ENCODE peak calls at places on chromosome 3, in nine cellular contexts. One of them, this sample, is unnamed.

GRCh38 chr3:102024270-102024904 is 175.1 kb downstream of the NFKBIZ start:
- DNase-seq in tibial artery: no peak
- DNase-seq in ovary: no peak
- DNase-seq in pancreas: no peak
- DNase-seq in HFF-Myc: no peak
- DNase-seq in suprapubic skin: no peak
- DNase-seq in colonic mucosa: no peak
- DNase-seq in progenitor cell of endocrine pancreas: no peak
- DNase-seq in cardiac fibroblast: no peak
- DNase-seq in this sample: no peak

GRCh38 chr3:134974621-134975020 is 179.6 kb downstream of the EPHB1 start:
- DNase-seq in pancreas: no peak
- DNase-seq in ovary: no peak
- DNase-seq in suprapubic skin: no peak
- DNase-seq in progenitor cell of endocrine pancreas: no peak
- DNase-seq in tibial artery: no peak
- DNase-seq in colonic mucosa: no peak
- DNase-seq in cardiac fibroblast: no peak
- DNase-seq in HFF-Myc: no peak
- DNase-seq in this sample: no peak

GRCh38 chr3:158167737-158168469 is 58.0 kb downstream of the RSRC1 start:
- DNase-seq in pancreas: no peak
- DNase-seq in tibial artery: no peak
- DNase-seq in HFF-Myc: peak
- DNase-seq in ovary: no peak
- DNase-seq in cardiac fibroblast: peak
- DNase-seq in progenitor cell of endocrine pancreas: no peak
- DNase-seq in colonic mucosa: no peak
- DNase-seq in suprapubic skin: no peak
- DNase-seq in this sample: no peak

GRCh38 chr3:64207289-64208086 is 17.8 kb downstream of the PRICKLE2 start:
- DNase-seq in HFF-Myc: no peak
- DNase-seq in colonic mucosa: no peak
- DNase-seq in cardiac fibroblast: peak
- DNase-seq in tibial artery: no peak
- DNase-seq in progenitor cell of endocrine pancreas: no peak
- DNase-seq in suprapubic skin: no peak
- DNase-seq in ovary: no peak
- DNase-seq in pancreas: no peak
- DNase-seq in this sample: no peak

GRCh38 chr3:69602112-69602511 is 137.2 kb upstream of the MITF start:
- DNase-seq in pancreas: no peak
- DNase-seq in suprapubic skin: no peak
- DNase-seq in colonic mucosa: no peak
- DNase-seq in HFF-Myc: no peak
- DNase-seq in tibial artery: no peak
- DNase-seq in ovary: no peak
- DNase-seq in progenitor cell of endocrine pancreas: no peak
- DNase-seq in cardiac fibroblast: no peak
- DNase-seq in this sample: no peak

GRCh38 chr3:127068871-127069270 is 86.0 kb downstream of the PLXNA1 start:
- DNase-seq in pancreas: no peak
- DNase-seq in colonic mucosa: no peak
- DNase-seq in suprapubic skin: no peak
- DNase-seq in progenitor cell of endocrine pancreas: no peak
- DNase-seq in HFF-Myc: no peak
- DNase-seq in cardiac fibroblast: no peak
- DNase-seq in tibial artery: no peak
- DNase-seq in ovary: no peak
- DNase-seq in this sample: no peak

GRCh38 chr3:21377366-21377765 is 373.6 kb downstream of the ZNF385D start:
- DNase-seq in HFF-Myc: no peak
- DNase-seq in pancreas: no peak
- DNase-seq in tibial artery: no peak
- DNase-seq in progenitor cell of endocrine pancreas: no peak
- DNase-seq in ovary: no peak
- DNase-seq in cardiac fibroblast: no peak
- DNase-seq in suprapubic skin: no peak
- DNase-seq in colonic mucosa: no peak
- DNase-seq in this sample: no peak

GRCh38 chr3:25259871-25260270 is 168.2 kb upstream of the RARB start:
- DNase-seq in suprapubic skin: no peak
- DNase-seq in pancreas: no peak
- DNase-seq in progenitor cell of endocrine pancreas: no peak
- DNase-seq in tibial artery: peak
- DNase-seq in colonic mucosa: no peak
- DNase-seq in HFF-Myc: no peak
- DNase-seq in ovary: no peak
- DNase-seq in cardiac fibroblast: peak
- DNase-seq in this sample: no peak

GRCh38 chr3:154730221-154730620 is 300.2 kb upstream of the GPR149 start:
- DNase-seq in HFF-Myc: no peak
- DNase-seq in colonic mucosa: no peak
- DNase-seq in suprapubic skin: no peak
- DNase-seq in progenitor cell of endocrine pancreas: no peak
- DNase-seq in pancreas: no peak
- DNase-seq in tibial artery: no peak
- DNase-seq in ovary: no peak
- DNase-seq in cardiac fibroblast: no peak
- DNase-seq in this sample: no peak

GRCh38 chr3:13015286-13016082 is 57.7 kb downstream of the IQSEC1 start:
- DNase-seq in tibial artery: no peak
- DNase-seq in cardiac fibroblast: no peak
- DNase-seq in pancreas: no peak
- DNase-seq in progenitor cell of endocrine pancreas: no peak
- DNase-seq in colonic mucosa: no peak
- DNase-seq in HFF-Myc: no peak
- DNase-seq in suprapubic skin: peak
- DNase-seq in ovary: no peak
- DNase-seq in this sample: peak

GRCh38 chr3:12483364-12483763 is 916 bp upstream of the TSEN2 start:
- DNase-seq in ovary: no peak
- DNase-seq in tibial artery: no peak
- DNase-seq in colonic mucosa: no peak
- DNase-seq in cardiac fibroblast: peak
- DNase-seq in progenitor cell of endocrine pancreas: no peak
- DNase-seq in HFF-Myc: no peak
- DNase-seq in pancreas: no peak
- DNase-seq in suprapubic skin: no peak
- DNase-seq in this sample: no peak

DNA sequence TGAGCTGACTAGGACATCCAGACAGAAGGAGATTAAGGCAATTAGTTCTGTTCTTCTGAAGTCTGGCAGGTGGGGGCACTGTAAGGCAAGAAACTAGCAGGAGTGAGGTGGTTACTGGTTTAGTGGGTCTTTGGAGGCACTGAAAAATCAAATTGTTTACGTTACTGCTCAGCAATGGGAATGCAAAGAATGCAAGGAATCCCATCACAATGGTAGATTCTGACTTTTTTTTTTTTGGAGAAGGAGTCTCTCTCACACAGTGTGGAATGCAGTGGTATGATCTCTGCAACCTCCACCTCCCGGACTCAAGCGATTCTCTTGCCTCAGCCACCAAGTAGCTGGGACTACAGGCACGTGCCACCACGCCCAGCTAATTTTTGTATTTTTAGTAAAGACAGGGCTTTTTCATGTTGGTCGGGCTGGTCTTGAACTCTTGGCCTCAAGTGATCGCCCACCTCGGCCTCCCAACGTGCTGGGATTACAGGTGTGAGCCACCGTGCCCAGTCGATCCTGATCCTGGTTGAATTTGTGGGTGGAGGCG is 16.4 kb downstream of the FAM107A start:
- DNase-seq in progenitor cell of endocrine pancreas: no peak
- DNase-seq in colonic mucosa: no peak
- DNase-seq in suprapubic skin: no peak
- DNase-seq in pancreas: no peak
- DNase-seq in tibial artery: no peak
- DNase-seq in ovary: no peak
- DNase-seq in HFF-Myc: peak
- DNase-seq in cardiac fibroblast: peak
- DNase-seq in this sample: no peak
- TF ChIP-seq CTCF in progenitor cell of endocrine pancreas: peak
- TF ChIP-seq CTCF in colonic mucosa: no peak
- TF ChIP-seq CTCF in suprapubic skin: no peak
- TF ChIP-seq CTCF in pancreas: no peak
- TF ChIP-seq CTCF in tibial artery: no peak
- TF ChIP-seq CTCF in ovary: no peak
- TF ChIP-seq CTCF in HFF-Myc: peak
- TF ChIP-seq CTCF in cardiac fibroblast: peak
- TF ChIP-seq CTCF in this sample: no peak

GRCh38 chr3:170064108-170064507 is 26.3 kb downstream of the GPR160 start:
- DNase-seq in HFF-Myc: no peak
- DNase-seq in progenitor cell of endocrine pancreas: no peak
- DNase-seq in tibial artery: no peak
- DNase-seq in colonic mucosa: no peak
- DNase-seq in cardiac fibroblast: no peak
- DNase-seq in ovary: no peak
- DNase-seq in suprapubic skin: no peak
- DNase-seq in pancreas: no peak
- DNase-seq in this sample: no peak

GRCh38 chr3:170062068-170062467 is 24.3 kb downstream of the GPR160 start:
- DNase-seq in cardiac fibroblast: no peak
- DNase-seq in colonic mucosa: no peak
- DNase-seq in suprapubic skin: no peak
- DNase-seq in ovary: no peak
- DNase-seq in progenitor cell of endocrine pancreas: no peak
- DNase-seq in HFF-Myc: no peak
- DNase-seq in pancreas: no peak
- DNase-seq in tibial artery: no peak
- DNase-seq in this sample: no peak

GRCh38 chr3:170059447-170059846 is 21.7 kb downstream of the GPR160 start:
- DNase-seq in suprapubic skin: no peak
- DNase-seq in colonic mucosa: no peak
- DNase-seq in HFF-Myc: no peak
- DNase-seq in progenitor cell of endocrine pancreas: no peak
- DNase-seq in tibial artery: no peak
- DNase-seq in cardiac fibroblast: no peak
- DNase-seq in pancreas: no peak
- DNase-seq in ovary: no peak
- DNase-seq in this sample: no peak

GRCh38 chr3:170063691-170064090 is 25.9 kb downstream of the GPR160 start:
- DNase-seq in colonic mucosa: no peak
- DNase-seq in HFF-Myc: no peak
- DNase-seq in ovary: no peak
- DNase-seq in progenitor cell of endocrine pancreas: no peak
- DNase-seq in tibial artery: no peak
- DNase-seq in pancreas: no peak
- DNase-seq in cardiac fibroblast: no peak
- DNase-seq in suprapubic skin: no peak
- DNase-seq in this sample: no peak

DNA sequence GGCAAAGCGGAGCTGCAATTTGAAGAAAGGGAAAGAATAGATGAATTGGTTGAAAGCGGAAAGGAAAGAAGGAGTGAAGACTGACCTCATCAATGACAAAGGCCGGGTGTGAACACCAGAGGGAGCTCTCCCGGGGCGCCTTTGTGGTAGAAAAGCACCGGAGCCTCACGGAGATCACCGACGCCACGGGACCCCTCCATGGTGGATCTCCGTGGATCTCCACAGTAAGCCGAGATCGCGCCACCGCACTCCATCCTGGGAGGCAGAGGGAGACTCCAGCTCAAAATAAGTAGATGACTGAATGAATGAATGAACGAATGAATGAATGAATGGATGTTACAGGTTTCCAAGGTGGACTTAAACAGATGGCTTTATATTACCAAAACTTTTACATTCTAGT is 25.0 kb downstream of the GPR160 start:
- DNase-seq in pancreas: no peak
- DNase-seq in HFF-Myc: no peak
- DNase-seq in ovary: no peak
- DNase-seq in tibial artery: no peak
- DNase-seq in suprapubic skin: no peak
- DNase-seq in colonic mucosa: no peak
- DNase-seq in progenitor cell of endocrine pancreas: no peak
- DNase-seq in cardiac fibroblast: no peak
- DNase-seq in this sample: no peak
- TF ChIP-seq CTCF in pancreas: no peak
- TF ChIP-seq CTCF in HFF-Myc: peak
- TF ChIP-seq CTCF in ovary: no peak
- TF ChIP-seq CTCF in tibial artery: no peak
- TF ChIP-seq CTCF in suprapubic skin: no peak
- TF ChIP-seq CTCF in colonic mucosa: no peak
- TF ChIP-seq CTCF in progenitor cell of endocrine pancreas: no peak
- TF ChIP-seq CTCF in cardiac fibroblast: no peak
- TF ChIP-seq CTCF in this sample: no peak

DNA sequence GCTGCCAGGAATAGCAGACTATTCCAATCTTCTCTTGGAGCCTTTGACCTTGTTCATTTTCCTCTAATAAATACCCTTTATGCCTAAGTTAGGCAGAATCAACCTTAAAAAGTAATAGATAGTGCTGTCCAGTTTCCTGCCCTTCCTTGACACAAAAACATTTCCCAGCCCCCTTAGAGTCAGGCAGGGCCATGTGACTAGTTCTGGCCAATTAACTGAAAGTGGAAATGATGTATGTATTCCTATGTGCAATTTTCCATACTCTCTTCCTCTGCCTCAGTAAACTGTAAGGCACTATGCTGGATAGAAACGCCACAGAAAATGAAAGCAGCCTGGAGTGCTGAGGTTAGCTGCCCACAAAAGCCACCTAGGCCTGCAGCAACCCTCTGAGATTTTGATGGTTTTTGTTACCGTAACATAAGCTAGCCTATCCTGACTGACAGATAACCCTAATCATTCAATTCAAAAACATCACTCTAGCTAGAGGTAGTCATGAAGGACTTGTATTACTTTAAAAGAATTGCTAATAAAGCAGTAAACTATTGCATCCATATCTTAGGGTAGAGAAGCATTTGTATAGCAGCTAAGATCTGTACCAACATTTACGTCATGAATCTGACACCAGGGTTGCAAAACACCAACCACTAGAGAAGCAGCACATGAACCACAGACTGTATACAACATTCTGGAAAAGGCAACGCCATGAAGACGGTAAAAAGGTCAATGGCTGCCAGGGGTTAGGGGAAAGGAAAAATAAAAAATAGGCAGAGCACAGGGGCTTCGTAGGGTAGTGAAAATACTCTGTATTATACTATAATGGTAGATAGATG is 112.9 kb downstream of the ULK4 start:
- DNase-seq in colonic mucosa: no peak
- DNase-seq in ovary: no peak
- DNase-seq in tibial artery: no peak
- DNase-seq in suprapubic skin: no peak
- DNase-seq in progenitor cell of endocrine pancreas: no peak
- DNase-seq in cardiac fibroblast: no peak
- DNase-seq in HFF-Myc: no peak
- DNase-seq in pancreas: no peak
- DNase-seq in this sample: no peak
- TF ChIP-seq CTCF in colonic mucosa: no peak
- TF ChIP-seq CTCF in ovary: no peak
- TF ChIP-seq CTCF in tibial artery: no peak
- TF ChIP-seq CTCF in suprapubic skin: no peak
- TF ChIP-seq CTCF in progenitor cell of endocrine pancreas: no peak
- TF ChIP-seq CTCF in cardiac fibroblast: no peak
- TF ChIP-seq CTCF in HFF-Myc: no peak
- TF ChIP-seq CTCF in pancreas: no peak
- TF ChIP-seq CTCF in this sample: no peak

DNA sequence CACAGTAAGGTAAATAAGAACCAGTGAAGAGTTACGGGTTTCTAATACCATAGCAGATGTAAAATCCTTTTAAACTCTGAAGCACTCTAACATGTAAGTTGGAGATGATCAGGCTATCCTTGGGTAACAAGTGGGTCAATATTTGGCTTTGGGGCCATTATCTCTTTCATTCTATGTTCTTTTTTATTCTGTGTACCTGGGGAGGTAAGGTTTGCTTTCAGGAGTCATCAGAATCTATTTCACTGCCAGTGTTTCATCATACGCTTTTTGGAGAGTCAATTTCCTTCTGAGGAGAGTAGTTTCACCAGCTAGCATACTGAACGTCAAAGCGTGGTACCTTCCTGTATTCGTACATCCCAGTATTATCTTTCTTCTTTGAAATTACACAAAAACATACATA is 166.5 kb downstream of the GMNC start:
- DNase-seq in colonic mucosa: no peak
- DNase-seq in cardiac fibroblast: no peak
- DNase-seq in ovary: no peak
- DNase-seq in HFF-Myc: no peak
- DNase-seq in tibial artery: no peak
- DNase-seq in progenitor cell of endocrine pancreas: no peak
- DNase-seq in suprapubic skin: no peak
- DNase-seq in pancreas: no peak
- DNase-seq in this sample: no peak
- TF ChIP-seq CTCF in colonic mucosa: no peak
- TF ChIP-seq CTCF in cardiac fibroblast: no peak
- TF ChIP-seq CTCF in ovary: no peak
- TF ChIP-seq CTCF in HFF-Myc: no peak
- TF ChIP-seq CTCF in tibial artery: no peak
- TF ChIP-seq CTCF in progenitor cell of endocrine pancreas: no peak
- TF ChIP-seq CTCF in suprapubic skin: no peak
- TF ChIP-seq CTCF in pancreas: no peak
- TF ChIP-seq CTCF in this sample: no peak